ENCODE peak calls at places on chromosomes 5 and 9, in seven cellular contexts. N is PC-3, P is AG04449, M is pancreas, F is HL-60, D is cardiac muscle cell, K is uterus. E is an unnamed sample.

GRCh38 chr5:158398360-158399201 is 539.6 kb upstream of the CLINT1 start:
- DNase-seq in N (no peak), P (no peak), M (no peak), F (no peak), D (no peak), K (no peak), E (no peak)

GRCh38 chr9:70917277-70917676 is 204.1 kb downstream of the TRPM3 start:
- DNase-seq in N (no peak), P (no peak), M (no peak), F (no peak), D (no peak), K (no peak), E (no peak)

GRCh38 chr5:16857635-16858034 is 78.5 kb downstream of the MYO10 start:
- DNase-seq in N (peak), P (no peak), M (no peak), F (no peak), D (no peak), K (no peak), E (peak)

GRCh38 chr5:149938791-149939358 is 5.7 kb downstream of the PDE6A start:
- DNase-seq in N (peak), P (peak), M (no peak), F (peak), D (no peak), K (no peak), E (peak)

GRCh38 chr9:2448193-2448738 is 173.3 kb upstream of the VLDLR start:
- DNase-seq in N (no peak), P (no peak), M (no peak), F (no peak), D (no peak), K (no peak), E (no peak)

GRCh38 chr5:122053181-122054109 is 24.6 kb downstream of the LOX start:
- DNase-seq in N (no peak), P (no peak), M (peak), F (no peak), D (peak), K (peak), E (peak)

GRCh38 chr5:96997265-96997859 is 61.5 kb downstream of the LNPEP start:
- DNase-seq in N (peak), P (no peak), M (no peak), F (no peak), D (peak), K (peak), E (peak)

GRCh38 chr9:71672573-71672972 is 95.7 kb downstream of the CEMIP2 start:
- DNase-seq in N (no peak), P (no peak), M (no peak), F (no peak), D (no peak), K (no peak), E (no peak)

GRCh38 chr9:100066539-100066938 is 32.3 kb downstream of the ERP44 start:
- DNase-seq in N (no peak), P (no peak), M (no peak), F (no peak), D (no peak), K (no peak), E (peak)

GRCh38 chr5:83955916-83956315 is 235.3 kb upstream of the HAPLN1 start:
- DNase-seq in N (peak), P (no peak), M (no peak), F (no peak), D (no peak), K (no peak), E (peak)

GRCh38 chr9:135835131-135835530 is 72.2 kb downstream of the CAMSAP1 start:
- DNase-seq in N (no peak), P (no peak), M (no peak), F (no peak), D (no peak), K (no peak), E (no peak)

GRCh38 chr9:95078516-95078915 is 239.0 kb downstream of the FANCC start:
- DNase-seq in N (no peak), P (no peak), M (no peak), F (no peak), D (no peak), K (peak), E (no peak)

GRCh38 chr9:112571624-112572341 is 85.2 kb downstream of the KIAA1958 start:
- DNase-seq in N (no peak), P (no peak), M (no peak), F (no peak), D (no peak), K (no peak), E (no peak)

GRCh38 chr9:19471737-19472648 is 63.2 kb downstream of the ACER2 start:
- DNase-seq in N (peak), P (no peak), M (peak), F (no peak), D (peak), K (peak), E (peak)

GRCh38 chr5:95759634-95760033 is 28.5 kb downstream of the RHOBTB3 start:
- DNase-seq in N (peak), P (peak), M (no peak), F (no peak), D (no peak), K (no peak), E (peak)

GRCh38 chr9:128899566-128900322 is 17.8 kb downstream of the LRRC8A start:
- DNase-seq in N (peak), P (no peak), M (no peak), F (no peak), D (no peak), K (no peak), E (no peak)

GRCh38 chr5:29649321-29649720 is 1544.2 kb upstream of the CDH6 start:
- DNase-seq in N (no peak), P (no peak), M (no peak), F (no peak), D (no peak), K (no peak), E (no peak)

GRCh38 chr5:153893809-153894208 is 144.9 kb downstream of the FAM114A2 start:
- DNase-seq in N (no peak), P (no peak), M (no peak), F (no peak), D (no peak), K (no peak), E (no peak)

GRCh38 chr5:77638763-77639451 is 394 bp upstream of the OTP start:
- DNase-seq in N (no peak), P (no peak), M (no peak), F (no peak), D (peak), K (no peak), E (no peak)

GRCh38 chr9:16401720-16402119 is 468.8 kb downstream of the BNC2 start:
- DNase-seq in N (no peak), P (no peak), M (no peak), F (no peak), D (no peak), K (no peak), E (no peak)

GRCh38 chr5:98292496-98292895 is 481.0 kb upstream of the RGMB start:
- DNase-seq in N (peak), P (no peak), M (no peak), F (no peak), D (no peak), K (no peak), E (no peak)

GRCh38 chr9:116355153-116355827 is 201.7 kb downstream of the PAPPA start:
- DNase-seq in N (peak), P (no peak), M (no peak), F (no peak), D (no peak), K (peak), E (no peak)

GRCh38 chr5:147057051-147057450 is 177.8 kb upstream of the STK32A start:
- DNase-seq in N (no peak), P (no peak), M (no peak), F (no peak), D (no peak), K (no peak), E (no peak)

GRCh38 chr5:178201927-178202235 is 2.5 kb upstream of the HNRNPAB start:
- DNase-seq in N (peak), P (no peak), M (no peak), F (no peak), D (no peak), K (no peak), E (no peak)

GRCh38 chr9:83034587-83034986 is 28.4 kb downstream of the RASEF start:
- DNase-seq in N (peak), P (no peak), M (no peak), F (no peak), D (no peak), K (no peak), E (peak)

GRCh38 chr5:135241536-135241935 is 157.5 kb downstream of the MACROH2A1 start:
- DNase-seq in N (no peak), P (no peak), M (no peak), F (no peak), D (no peak), K (no peak), E (no peak)

GRCh38 chr9:87714819-87715218 is 11.1 kb upstream of the CTSL start:
- DNase-seq in N (peak), P (peak), M (no peak), F (peak), D (no peak), K (peak), E (peak)

GRCh38 chr5:38452201-38452600 is 104.2 kb downstream of the LIFR start:
- DNase-seq in N (no peak), P (no peak), M (no peak), F (no peak), D (no peak), K (no peak), E (no peak)
- H3K4me3 ChIP-seq in N (no peak), P (no peak), M (no peak), F (no peak), D (no peak), K (no peak), E (no peak)

DNA sequence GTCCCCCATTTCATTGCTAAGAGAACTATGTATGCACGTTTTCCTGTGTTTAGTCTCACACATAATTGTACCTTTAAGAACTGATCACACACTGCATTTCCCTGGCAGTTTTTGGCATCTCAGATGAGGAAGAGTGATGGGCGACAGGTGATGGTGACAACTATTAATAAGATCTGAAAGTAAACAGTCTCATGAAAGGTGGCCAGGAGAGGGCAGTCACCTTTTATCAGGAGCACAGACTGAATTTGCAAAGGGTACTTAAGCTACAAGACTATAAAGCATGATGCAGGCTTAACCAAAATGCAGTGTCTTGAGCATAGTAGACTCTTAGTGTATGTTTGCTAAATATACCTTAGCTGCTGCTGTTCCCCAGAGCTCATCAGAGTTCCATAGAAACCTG is 91.5 kb downstream of the GHR start:
- DNase-seq in N (peak), P (no peak), M (no peak), F (no peak), D (peak), K (no peak), E (no peak)
- TF ChIP-seq CTCF in N (peak), P (no peak), M (no peak), F (no peak), D (no peak), K (no peak), E (no peak)

DNA sequence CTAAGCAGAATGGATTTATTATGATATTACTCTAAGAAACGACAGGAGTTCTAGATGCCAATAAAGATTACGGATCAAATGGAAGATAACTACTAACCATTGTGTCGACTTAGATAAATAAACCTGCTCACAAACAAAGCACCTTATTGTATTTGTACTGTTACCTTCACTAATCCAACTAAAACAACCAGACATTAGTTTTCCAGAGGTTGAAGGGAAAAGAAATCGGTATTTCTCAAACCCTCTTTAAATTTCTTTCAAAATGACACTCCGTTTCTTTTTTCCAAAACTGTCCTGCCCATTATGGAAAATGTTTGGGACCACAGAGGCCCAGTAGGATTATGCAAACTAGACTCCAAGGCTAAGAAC is 2.8 kb downstream of the MLLT3 start:
- DNase-seq in N (peak), P (no peak), M (no peak), F (no peak), D (no peak), K (no peak), E (no peak)
- H3K4me3 ChIP-seq in N (peak), P (peak), M (no peak), F (no peak), D (peak), K (peak), E (peak)

GRCh38 chr5:78640622-78641021 is 8.0 kb downstream of the LHFPL2 start:
- DNase-seq in N (peak), P (no peak), M (no peak), F (no peak), D (no peak), K (no peak), E (peak)
- TF ChIP-seq CTCF in N (no peak), P (no peak), M (no peak), F (no peak), D (no peak), K (no peak), E (no peak)

GRCh38 chr5:68287976-68288755 is 72.6 kb downstream of the PIK3R1 start:
- DNase-seq in N (peak), P (no peak), M (peak), F (no peak), D (peak), K (peak), E (peak)
- H3K4me3 ChIP-seq in N (peak), P (peak), M (peak), F (no peak), D (peak), K (peak), E (peak)

GRCh38 chr9:29691758-29692407 is 2118.6 kb upstream of the C9orf72 start:
- DNase-seq in N (peak), P (no peak), M (no peak), F (no peak), D (peak), K (no peak), E (no peak)
- TF ChIP-seq CTCF in N (peak), P (peak), M (no peak), F (no peak), D (peak), K (no peak), E (no peak)